ENCODE peak calls at places on chromosome 9, in seven cellular contexts. R is activated CD8-positive, alpha-beta memory T cell treated with anti-CD3 and anti-CD28 coated beads for 48 hours; Q is cardiac muscle cell; E is AG04450; K is hippocampal formation; V is stimulated activated CD4-positive, alpha-beta T cell treated with anti-CD3 and anti-CD28 coated beads, Interleukin-2, amount 100 ng/mL, for 24 hours; W is HFFc6. Y is an unnamed sample.

GRCh38 chr9:136861874-136862457 is 4.1 kb downstream of the EDF1 start:
- DNase-seq in R (no peak), Q (no peak), E (no peak), K (no peak), V (no peak), W (no peak), Y (no peak)

GRCh38 chr9:77534376-77535057 is 113.6 kb downstream of the GNA14 start:
- DNase-seq in R (no peak), Q (peak), E (no peak), K (peak), V (no peak), W (no peak), Y (no peak)

GRCh38 chr9:83401328-83401895 is 136.8 kb downstream of the FRMD3 start:
- DNase-seq in R (no peak), Q (no peak), E (no peak), K (no peak), V (no peak), W (no peak), Y (no peak)

GRCh38 chr9:99126312-99126711 is 21.4 kb downstream of the TGFBR1 start:
- DNase-seq in R (no peak), Q (no peak), E (no peak), K (no peak), V (no peak), W (no peak), Y (no peak)

GRCh38 chr9:88949961-88950340 is 41.3 kb upstream of the S1PR3 start:
- DNase-seq in R (no peak), Q (no peak), E (no peak), K (no peak), V (no peak), W (no peak), Y (peak)

GRCh38 chr9:122222741-122223140 is 6.0 kb downstream of the LHX6 start:
- DNase-seq in R (no peak), Q (no peak), E (no peak), K (no peak), V (no peak), W (no peak), Y (no peak)

GRCh38 chr9:138114501-138115245 is 237.1 kb downstream of the CACNA1B start:
- DNase-seq in R (no peak), Q (no peak), E (no peak), K (no peak), V (no peak), W (no peak), Y (no peak)

GRCh38 chr9:4079906-4080305 is 220.0 kb downstream of the GLIS3 start:
- DNase-seq in R (no peak), Q (no peak), E (no peak), K (no peak), V (no peak), W (no peak), Y (no peak)

GRCh38 chr9:70438341-70438924 is 24.0 kb upstream of the KLF9 start:
- DNase-seq in R (no peak), Q (peak), E (no peak), K (no peak), V (no peak), W (peak), Y (no peak)

GRCh38 chr9:114382951-114383865 is 4.6 kb downstream of the AKNA start:
- DNase-seq in R (no peak), Q (peak), E (no peak), K (no peak), V (peak), W (peak), Y (peak)

GRCh38 chr9:7368410-7369292 is 430.9 kb downstream of the DMAC1 start:
- DNase-seq in R (no peak), Q (peak), E (peak), K (no peak), V (no peak), W (peak), Y (no peak)

GRCh38 chr9:8432224-8432623 is 632.6 kb upstream of the DMAC1 start:
- DNase-seq in R (no peak), Q (no peak), E (no peak), K (no peak), V (no peak), W (no peak), Y (no peak)

GRCh38 chr9:27165670-27166069 is 56.6 kb downstream of the TEK start:
- DNase-seq in R (no peak), Q (no peak), E (no peak), K (no peak), V (no peak), W (no peak), Y (no peak)

GRCh38 chr9:126611592-126612328 is 2.0 kb upstream of the LMX1B start:
- DNase-seq in R (peak), Q (peak), E (no peak), K (peak), V (peak), W (peak), Y (peak)

GRCh38 chr9:85212887-85213286 is 528.9 kb downstream of the AGTPBP1 start:
- DNase-seq in R (no peak), Q (peak), E (no peak), K (no peak), V (no peak), W (peak), Y (no peak)

GRCh38 chr9:35835216-35835604 is 6.2 kb downstream of the TMEM8B start:
- DNase-seq in R (no peak), Q (peak), E (no peak), K (no peak), V (no peak), W (no peak), Y (no peak)

GRCh38 chr9:17052626-17053025 is 82.2 kb upstream of the CNTLN start:
- DNase-seq in R (no peak), Q (no peak), E (no peak), K (no peak), V (no peak), W (no peak), Y (no peak)

GRCh38 chr9:124320062-124320973 is 62.6 kb downstream of the NEK6 start:
- DNase-seq in R (peak), Q (peak), E (peak), K (peak), V (peak), W (peak), Y (no peak)

Y was measured in stimulated activated naive B cell treated with anti-CD40 and anti-IgM and Interleukin-4, amounts not matched to agents 10 μg/mL and 1 μg/mL and 100 μg/mL, for 72 hours.